ENCODE peak calls at places on chromosomes 4 and X, in nine cellular contexts. One of them, this sample, is unnamed.
A peak's percentile ranks its signal among the peaks of the same experiment; 100 is the strongest.

GRCh38 chr4:184653650-184654049 is 4.1 kb downstream of the PRIMPOL start:
- DNase-seq in A549: no peak
- DNase-seq in HCT116: no peak
- DNase-seq in GM12878: no peak
- DNase-seq in HepG2: no peak
- DNase-seq in GM23338: peak; percentile 45
- DNase-seq in HL-60: no peak
- DNase-seq in SK-N-SH: no peak
- DNase-seq in K562: no peak
- DNase-seq in this sample: no peak

GRCh38 chr4:161629694-161630441 is 533.9 kb downstream of the FSTL5 start:
- DNase-seq in A549: no peak
- DNase-seq in HCT116: no peak
- DNase-seq in GM12878: no peak
- DNase-seq in HepG2: no peak
- DNase-seq in GM23338: no peak
- DNase-seq in HL-60: no peak
- DNase-seq in SK-N-SH: no peak
- DNase-seq in K562: no peak
- DNase-seq in this sample: no peak

GRCh38 chr4:120921456-120922389 is 803 bp downstream of the PRDM5 start:
- DNase-seq in A549: peak; percentile 45
- DNase-seq in HCT116: no peak
- DNase-seq in GM12878: no peak
- DNase-seq in HepG2: no peak
- DNase-seq in GM23338: peak; percentile 48
- DNase-seq in HL-60: peak; percentile 67
- DNase-seq in SK-N-SH: no peak
- DNase-seq in K562: no peak
- DNase-seq in this sample: no peak

GRCh38 chrX:134761788-134762187 is 103.5 kb upstream of the PLAC1 start:
- DNase-seq in A549: no peak
- DNase-seq in HCT116: no peak
- DNase-seq in GM12878: no peak
- DNase-seq in HepG2: peak; percentile 2
- DNase-seq in GM23338: peak; percentile 36
- DNase-seq in HL-60: peak; percentile 5
- DNase-seq in SK-N-SH: peak; percentile 16
- DNase-seq in K562: no peak
- DNase-seq in this sample: no peak

GRCh38 chr4:57163530-57164459 is 53.6 kb upstream of the IGFBP7 start:
- DNase-seq in A549: peak; percentile 38
- DNase-seq in HCT116: peak; percentile 43
- DNase-seq in GM12878: peak; percentile 13
- DNase-seq in HepG2: peak; percentile 68
- DNase-seq in GM23338: peak; percentile 91
- DNase-seq in HL-60: peak; percentile 73
- DNase-seq in SK-N-SH: peak; percentile 89
- DNase-seq in K562: peak; percentile 74
- DNase-seq in this sample: peak; percentile 39

GRCh38 chrX:298993-299392 is 17.8 kb downstream of the PLCXD1 start:
- DNase-seq in A549: no peak
- DNase-seq in HCT116: no peak
- DNase-seq in GM12878: no peak
- DNase-seq in HepG2: no peak
- DNase-seq in GM23338: no peak
- DNase-seq in HL-60: no peak
- DNase-seq in SK-N-SH: no peak
- DNase-seq in K562: no peak
- DNase-seq in this sample: no peak

GRCh38 chr4:6549890-6550620 is 24.9 kb upstream of the MAN2B2 start:
- DNase-seq in A549: no peak
- DNase-seq in HCT116: no peak
- DNase-seq in GM12878: no peak
- DNase-seq in HepG2: no peak
- DNase-seq in GM23338: no peak
- DNase-seq in HL-60: no peak
- DNase-seq in SK-N-SH: no peak
- DNase-seq in K562: no peak
- DNase-seq in this sample: no peak

GRCh38 chrX:101385795-101386541 is at the start of gene BTK:
- DNase-seq in A549: no peak
- DNase-seq in HCT116: no peak
- DNase-seq in GM12878: peak; percentile 68
- DNase-seq in HepG2: no peak
- DNase-seq in GM23338: no peak
- DNase-seq in HL-60: peak; percentile 80
- DNase-seq in SK-N-SH: no peak
- DNase-seq in K562: peak; percentile 84
- DNase-seq in this sample: no peak

GRCh38 chr4:184386271-184386781 is 88.0 kb downstream of the IRF2 start:
- DNase-seq in A549: no peak
- DNase-seq in HCT116: no peak
- DNase-seq in GM12878: no peak
- DNase-seq in HepG2: no peak
- DNase-seq in GM23338: peak; percentile 83
- DNase-seq in HL-60: no peak
- DNase-seq in SK-N-SH: no peak
- DNase-seq in K562: peak; percentile 85
- DNase-seq in this sample: no peak

GRCh38 chrX:134875679-134876078 is 115.1 kb upstream of the SMIM10 start:
- DNase-seq in A549: no peak
- DNase-seq in HCT116: no peak
- DNase-seq in GM12878: no peak
- DNase-seq in HepG2: no peak
- DNase-seq in GM23338: no peak
- DNase-seq in HL-60: no peak
- DNase-seq in SK-N-SH: no peak
- DNase-seq in K562: no peak
- DNase-seq in this sample: no peak

GRCh38 chr4:185211035-185211434 is 1.6 kb downstream of the SNX25 start:
- DNase-seq in A549: no peak
- DNase-seq in HCT116: no peak
- DNase-seq in GM12878: no peak
- DNase-seq in HepG2: no peak
- DNase-seq in GM23338: no peak
- DNase-seq in HL-60: no peak
- DNase-seq in SK-N-SH: no peak
- DNase-seq in K562: no peak
- DNase-seq in this sample: no peak

GRCh38 chr4:73836373-73837269 is at the start of gene CXCL6:
- DNase-seq in A549: no peak
- DNase-seq in HCT116: no peak
- DNase-seq in GM12878: no peak
- DNase-seq in HepG2: no peak
- DNase-seq in GM23338: peak; percentile 81
- DNase-seq in HL-60: peak; percentile 80
- DNase-seq in SK-N-SH: no peak
- DNase-seq in K562: no peak
- DNase-seq in this sample: no peak

GRCh38 chr4:183721207-183722081 is 62.4 kb downstream of the TRAPPC11 start:
- DNase-seq in A549: peak; percentile 60
- DNase-seq in HCT116: no peak
- DNase-seq in GM12878: no peak
- DNase-seq in HepG2: peak; percentile 96
- DNase-seq in GM23338: peak; percentile 67
- DNase-seq in HL-60: peak; percentile 82
- DNase-seq in SK-N-SH: peak; percentile 74
- DNase-seq in K562: no peak
- DNase-seq in this sample: peak; percentile 65

GRCh38 chr4:3045500-3045850 is 28.9 kb downstream of the HTT-AS start:
- DNase-seq in A549: no peak
- DNase-seq in HCT116: no peak
- DNase-seq in GM12878: no peak
- DNase-seq in HepG2: no peak
- DNase-seq in GM23338: no peak
- DNase-seq in HL-60: peak; percentile 93
- DNase-seq in SK-N-SH: no peak
- DNase-seq in K562: peak; percentile 26
- DNase-seq in this sample: no peak

GRCh38 chr4:152676052-152676854 is 3.5 kb downstream of the TMEM154 start:
- DNase-seq in A549: no peak
- DNase-seq in HCT116: no peak
- DNase-seq in GM12878: no peak
- DNase-seq in HepG2: no peak
- DNase-seq in GM23338: no peak
- DNase-seq in HL-60: no peak
- DNase-seq in SK-N-SH: no peak
- DNase-seq in K562: no peak
- DNase-seq in this sample: no peak

GRCh38 chr4:4245172-4245571 is 2.9 kb downstream of the TMEM128 start:
- DNase-seq in A549: no peak
- DNase-seq in HCT116: no peak
- DNase-seq in GM12878: no peak
- DNase-seq in HepG2: no peak
- DNase-seq in GM23338: no peak
- DNase-seq in HL-60: no peak
- DNase-seq in SK-N-SH: no peak
- DNase-seq in K562: no peak
- DNase-seq in this sample: no peak

GRCh38 chr4:90000995-90001394 is 106.3 kb downstream of the MMRN1 start:
- DNase-seq in A549: no peak
- DNase-seq in HCT116: no peak
- DNase-seq in GM12878: no peak
- DNase-seq in HepG2: no peak
- DNase-seq in GM23338: no peak
- DNase-seq in HL-60: no peak
- DNase-seq in SK-N-SH: no peak
- DNase-seq in K562: no peak
- DNase-seq in this sample: no peak

GRCh38 chrX:24341795-24342194 is 18.6 kb upstream of the SUPT20HL1 start:
- DNase-seq in A549: no peak
- DNase-seq in HCT116: no peak
- DNase-seq in GM12878: no peak
- DNase-seq in HepG2: no peak
- DNase-seq in GM23338: no peak
- DNase-seq in HL-60: no peak
- DNase-seq in SK-N-SH: no peak
- DNase-seq in K562: no peak
- DNase-seq in this sample: no peak

GRCh38 chr4:87073570-87074470 is 139.0 kb downstream of the AFF1 start:
- DNase-seq in A549: no peak
- DNase-seq in HCT116: no peak
- DNase-seq in GM12878: peak; percentile 93
- DNase-seq in HepG2: no peak
- DNase-seq in GM23338: no peak
- DNase-seq in HL-60: no peak
- DNase-seq in SK-N-SH: peak; percentile 41
- DNase-seq in K562: no peak
- DNase-seq in this sample: no peak

GRCh38 chrX:40166582-40166981 is 68.8 kb upstream of the BCOR start:
- DNase-seq in A549: no peak
- DNase-seq in HCT116: no peak
- DNase-seq in GM12878: no peak
- DNase-seq in HepG2: no peak
- DNase-seq in GM23338: peak; percentile 29
- DNase-seq in HL-60: no peak
- DNase-seq in SK-N-SH: peak; percentile 82
- DNase-seq in K562: no peak
- DNase-seq in this sample: no peak

GRCh38 chr4:26124753-26125236 is 196.0 kb upstream of the RBPJ start:
- DNase-seq in A549: no peak
- DNase-seq in HCT116: peak; percentile 19
- DNase-seq in GM12878: no peak
- DNase-seq in HepG2: no peak
- DNase-seq in GM23338: peak; percentile 20
- DNase-seq in HL-60: no peak
- DNase-seq in SK-N-SH: no peak
- DNase-seq in K562: peak; percentile 19
- DNase-seq in this sample: no peak
- H3K4me3 ChIP-seq in A549: no peak overlapping the region
- H3K4me3 ChIP-seq in HCT116: no peak overlapping the region
- H3K4me3 ChIP-seq in GM12878: no peak overlapping the region
- H3K4me3 ChIP-seq in HepG2: no peak overlapping the region
- H3K4me3 ChIP-seq in GM23338: no peak overlapping the region
- H3K4me3 ChIP-seq in HL-60: no peak overlapping the region
- H3K4me3 ChIP-seq in SK-N-SH: no peak overlapping the region
- H3K4me3 ChIP-seq in K562: no peak overlapping the region
- H3K4me3 ChIP-seq in this sample: no peak overlapping the region

DNA sequence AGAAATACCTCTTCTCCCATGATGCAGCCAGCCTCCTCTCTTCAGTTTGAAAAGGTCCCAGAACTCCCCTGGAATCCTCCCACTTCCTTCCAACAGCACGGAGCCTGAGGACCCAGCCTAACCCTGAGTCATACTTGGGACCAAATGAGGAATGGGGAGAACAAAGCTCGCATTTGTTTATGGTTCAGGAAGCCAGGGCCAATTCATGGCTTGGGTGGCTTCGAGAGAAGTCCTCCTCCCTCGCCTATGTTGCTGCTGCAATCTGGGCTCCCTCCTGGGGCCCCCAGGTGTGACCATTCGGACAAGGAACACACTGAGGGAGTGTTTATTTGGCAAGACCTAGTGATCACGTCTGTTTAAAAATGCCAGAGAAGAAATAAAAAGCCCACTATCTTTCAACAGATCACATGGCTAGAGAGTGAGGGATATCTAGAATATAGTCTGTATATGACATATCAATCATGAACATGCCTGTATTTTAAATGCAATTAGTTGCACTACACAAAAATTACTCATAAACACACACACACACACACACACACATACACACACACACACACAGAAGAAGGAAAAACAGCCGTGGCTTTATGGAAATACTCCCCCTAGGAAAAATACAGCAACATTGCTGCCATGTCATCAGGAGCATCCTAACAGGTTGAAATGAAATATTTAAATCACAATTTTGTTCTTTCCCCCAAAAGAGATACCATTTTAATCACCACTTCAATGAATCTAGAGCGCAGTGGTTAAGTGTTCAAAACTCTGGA is 155.7 kb upstream of the MAP3K15 start:
- DNase-seq in A549: peak; percentile 55
- DNase-seq in HCT116: peak; percentile 79
- DNase-seq in GM12878: no peak
- DNase-seq in HepG2: peak; percentile 79
- DNase-seq in GM23338: peak; percentile 29
- DNase-seq in HL-60: no peak
- DNase-seq in SK-N-SH: peak; percentile 4
- DNase-seq in K562: no peak
- DNase-seq in this sample: no peak
- TF ChIP-seq REST in A549: no peak
- TF ChIP-seq REST in HCT116: no peak
- TF ChIP-seq REST in GM12878: no peak
- TF ChIP-seq REST in HepG2: no peak
- TF ChIP-seq REST in GM23338: no peak
- TF ChIP-seq REST in HL-60: no peak
- TF ChIP-seq REST in SK-N-SH: no peak
- TF ChIP-seq REST in K562: no peak
- TF ChIP-seq REST in this sample: no peak

GRCh38 chrX:17736856-17737706 is at the start of gene SCML1:
- DNase-seq in A549: peak; percentile 84
- DNase-seq in HCT116: peak; percentile 89
- DNase-seq in GM12878: peak; percentile 71
- DNase-seq in HepG2: peak; percentile 94
- DNase-seq in GM23338: peak; percentile 95
- DNase-seq in HL-60: peak; percentile 80
- DNase-seq in SK-N-SH: peak; percentile 84
- DNase-seq in K562: peak; percentile 51
- DNase-seq in this sample: peak; percentile 61
- H3K4me3 ChIP-seq in A549: peak within 1 kb of the TSS; percentile 53
- H3K4me3 ChIP-seq in HCT116: peak within 1 kb of the TSS; percentile 60
- H3K4me3 ChIP-seq in GM12878: peak within 1 kb of the TSS; percentile 18
- H3K4me3 ChIP-seq in HepG2: peak within 1 kb of the TSS; percentile 81
- H3K4me3 ChIP-seq in GM23338: peak within 1 kb of the TSS; percentile 62
- H3K4me3 ChIP-seq in HL-60: peak within 1 kb of the TSS; percentile 29
- H3K4me3 ChIP-seq in SK-N-SH: peak within 1 kb of the TSS; percentile 65
- H3K4me3 ChIP-seq in K562: peak within 1 kb of the TSS; percentile 13
- H3K4me3 ChIP-seq in this sample: peak within 1 kb of the TSS; percentile 65

GRCh38 chr4:22850055-22850454 is 157.3 kb downstream of the GBA3 start:
- DNase-seq in A549: no peak
- DNase-seq in HCT116: no peak
- DNase-seq in GM12878: no peak
- DNase-seq in HepG2: no peak
- DNase-seq in GM23338: no peak
- DNase-seq in HL-60: no peak
- DNase-seq in SK-N-SH: no peak
- DNase-seq in K562: no peak
- DNase-seq in this sample: no peak
- TF ChIP-seq REST in A549: no peak
- TF ChIP-seq REST in HCT116: no peak
- TF ChIP-seq REST in GM12878: no peak
- TF ChIP-seq REST in HepG2: no peak
- TF ChIP-seq REST in GM23338: no peak
- TF ChIP-seq REST in HL-60: no peak
- TF ChIP-seq REST in SK-N-SH: no peak
- TF ChIP-seq REST in K562: no peak
- TF ChIP-seq REST in this sample: no peak